ENCODE peak calls at places on chromosomes 13 and 19, in eight cellular contexts. R, J, Q, V, O, G, E and U are unnamed samples.

GRCh38 chr19:1837625-1838105 is 10.6 kb downstream of the REXO1 start:
- DNase-seq in O (no peak), V (peak; percentile 43), G (peak; percentile 40), J (peak; percentile 51), Q (peak; percentile 72), R (no peak), E (peak; percentile 73), U (peak; percentile 50)

GRCh38 chr13:23500858-23501257 is 67.4 kb upstream of the SACS start:
- DNase-seq in V (no peak), R (no peak), J (no peak), Q (no peak), O (no peak), E (no peak), G (no peak), U (no peak)

GRCh38 chr13:30600470-30600869 is 17.2 kb upstream of the USPL1 start:
- DNase-seq in J (no peak), G (no peak), E (no peak), O (no peak), R (no peak), V (no peak), Q (no peak), U (no peak)

GRCh38 chr19:13428352-13428751 is 77.9 kb downstream of the CACNA1A start:
- DNase-seq in R (no peak), O (no peak), G (peak; percentile 12), E (no peak), V (no peak), J (no peak), Q (no peak), U (no peak)

GRCh38 chr19:48445256-48445605 is 552 bp upstream of the GRWD1 start:
- DNase-seq in E (peak; percentile 28), G (peak; percentile 96), Q (no peak), J (no peak), O (no peak), R (no peak), V (peak; percentile 40), U (no peak)

GRCh38 chr13:36343766-36344165 is 2.4 kb downstream of the SPART start:
- DNase-seq in E (no peak), O (no peak), J (no peak), R (no peak), G (no peak), V (no peak), Q (no peak), U (no peak)

GRCh38 chr13:52842440-52842839 is 6.0 kb downstream of the PCDH8 start:
- DNase-seq in J (no peak), O (no peak), Q (no peak), E (no peak), V (no peak), R (no peak), G (peak; percentile 5), U (no peak)

GRCh38 chr13:98141509-98141908 is 1.4 kb upstream of the FARP1 start:
- DNase-seq in Q (no peak), E (no peak), O (no peak), G (no peak), J (no peak), V (no peak), R (no peak), U (no peak)

GRCh38 chr13:106103779-106104178 is 431.7 kb downstream of the EFNB2 start:
- DNase-seq in Q (no peak), J (no peak), O (peak; percentile 75), G (peak; percentile 92), R (no peak), E (no peak), V (no peak), U (no peak)

GRCh38 chr13:106835477-106835876 is 267.5 kb upstream of the ARGLU1 start:
- DNase-seq in O (no peak), Q (no peak), G (no peak), J (no peak), E (no peak), R (no peak), V (no peak), U (no peak)

GRCh38 chr19:35045667-35046300 is 4.3 kb downstream of the HPN start:
- DNase-seq in O (no peak), E (peak; percentile 40), Q (peak; percentile 43), J (no peak), V (peak; percentile 52), R (no peak), G (peak; percentile 63), U (peak; percentile 40)

GRCh38 chr19:48390188-48391099 is 907 bp downstream of the KDELR1 start:
- DNase-seq in O (no peak), J (peak; percentile 58), E (peak; percentile 76), V (peak; percentile 65), G (peak; percentile 90), Q (peak; percentile 75), R (no peak), U (peak; percentile 57)

GRCh38 chr13:90526711-90527110 is 820.8 kb upstream of the MIR17HG start:
- DNase-seq in E (no peak), Q (no peak), R (no peak), V (no peak), G (no peak), O (no peak), J (no peak), U (no peak)